ENCODE peak calls at places on chromosomes 7 and 10, in ten cellular contexts. Q is OCI-LY7, M is right lobe of liver, T is mucosa of descending colon, E is tibial artery, A is heart right ventricle, V is right atrium auricular region, Y is uterus, J is PC-3, P is left ventricle myocardium inferior. B is an unnamed sample.

GRCh38 chr7:125599387-125599786 is 669.8 kb upstream of the POT1 start:
- DNase-seq in Q (no peak), M (no peak), T (no peak), E (no peak), A (no peak), V (no peak), Y (no peak), J (no peak), P (no peak), B (no peak)

GRCh38 chr10:72334832-72335393 is 19.8 kb downstream of the DNAJB12 start:
- DNase-seq in Q (peak; percentile 89), M (peak; percentile 92), T (peak; percentile 73), E (peak; percentile 98), A (peak; percentile 79), V (peak; percentile 94), Y (peak; percentile 91), J (no peak), P (peak; percentile 80), B (peak; percentile 96)

GRCh38 chr7:39882148-39882784 is 67.8 kb upstream of the CDK13 start:
- DNase-seq in Q (no peak), M (no peak), T (peak; percentile 2), E (no peak), A (no peak), V (no peak), Y (no peak), J (no peak), P (no peak), B (no peak)

GRCh38 chr10:31864834-31865518 is 63.7 kb downstream of the ARHGAP12 start:
- DNase-seq in Q (no peak), M (no peak), T (no peak), E (no peak), A (no peak), V (no peak), Y (no peak), J (peak; percentile 38), P (no peak), B (no peak)

GRCh38 chr10:58642283-58642682 is 129.6 kb downstream of the BICC1 start:
- DNase-seq in Q (no peak), M (no peak), T (no peak), E (no peak), A (no peak), V (no peak), Y (no peak), J (peak; percentile 45), P (no peak), B (no peak)

GRCh38 chr10:17655567-17656146 is 11.7 kb downstream of the STAM start:
- DNase-seq in Q (no peak), M (no peak), T (no peak), E (no peak), A (no peak), V (no peak), Y (no peak), J (no peak), P (no peak), B (no peak)

GRCh38 chr7:114922151-114922651 is 307 bp downstream of the MDFIC start:
- DNase-seq in Q (no peak), M (peak; percentile 75), T (peak; percentile 41), E (peak; percentile 71), A (peak; percentile 32), V (peak; percentile 60), Y (peak; percentile 72), J (peak; percentile 45), P (peak; percentile 64), B (peak; percentile 58)

GRCh38 chr10:75197066-75197465 is 13.5 kb upstream of the VDAC2 start:
- DNase-seq in Q (no peak), M (no peak), T (no peak), E (peak; percentile 28), A (no peak), V (peak; percentile 40), Y (no peak), J (no peak), P (no peak), B (no peak)

GRCh38 chr10:33190406-33190805 is 144.1 kb downstream of the NRP1 start:
- DNase-seq in Q (no peak), M (no peak), T (no peak), E (no peak), A (no peak), V (no peak), Y (no peak), J (no peak), P (no peak), B (no peak)

DNA sequence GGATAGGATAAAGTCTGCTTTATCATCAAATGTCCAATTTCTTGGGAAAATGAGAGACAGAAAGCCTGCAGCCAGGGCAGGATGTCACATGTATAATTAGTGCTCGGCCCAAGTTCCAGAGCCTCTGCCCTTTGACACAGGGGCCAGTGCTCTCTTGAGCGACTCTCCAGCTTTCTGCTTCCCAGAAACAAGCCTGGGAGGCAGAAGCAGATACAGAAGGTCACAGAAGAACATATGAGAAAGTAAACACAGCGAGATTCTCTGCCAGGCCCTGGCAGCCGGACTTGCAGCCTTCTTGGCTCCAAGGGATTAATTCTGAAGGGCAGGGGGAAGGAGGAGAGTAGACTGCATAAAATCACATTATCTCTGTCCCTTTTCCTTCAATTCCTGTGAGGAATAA is 536.7 kb downstream of the TNS3 start:
- DNase-seq in Q (no peak), M (peak; percentile 56), T (peak; percentile 9), E (peak; percentile 73), A (peak; percentile 63), V (no peak), Y (peak; percentile 27), J (no peak), P (peak; percentile 64), B (peak; percentile 53)
- H3K4me1 ChIP-seq in Q (no peaks in the 10 kb centered on the region), M (peaks cover 13% of the 10 kb centered on the region), T (no peaks in the 10 kb centered on the region), E (no peaks in the 10 kb centered on the region), A (peaks cover 64% of the 10 kb centered on the region), V (peaks cover 43% of the 10 kb centered on the region), Y (peaks cover 15% of the 10 kb centered on the region), J (no peaks in the 10 kb centered on the region), P (peaks cover 52% of the 10 kb centered on the region), B (peaks cover 12% of the 10 kb centered on the region)

GRCh38 chr10:78798976-78799730 is 269.6 kb upstream of the ZMIZ1 start:
- DNase-seq in Q (no peak), M (no peak), T (no peak), E (no peak), A (no peak), V (no peak), Y (no peak), J (peak; percentile 75), P (no peak), B (no peak)

GRCh38 chr10:78802866-78803265 is 265.9 kb upstream of the ZMIZ1 start:
- DNase-seq in Q (no peak), M (no peak), T (peak; percentile 33), E (peak; percentile 77), A (peak; percentile 58), V (peak; percentile 82), Y (peak; percentile 74), J (peak; percentile 99), P (peak; percentile 74), B (peak; percentile 71)

GRCh38 chr10:78803710-78804109 is 265.1 kb upstream of the ZMIZ1 start:
- DNase-seq in Q (no peak), M (no peak), T (no peak), E (no peak), A (no peak), V (no peak), Y (no peak), J (no peak), P (no peak), B (no peak)

GRCh38 chr10:78802406-78802805 is 266.4 kb upstream of the ZMIZ1 start:
- DNase-seq in Q (no peak), M (no peak), T (no peak), E (no peak), A (no peak), V (no peak), Y (no peak), J (no peak), P (no peak), B (no peak)

DNA sequence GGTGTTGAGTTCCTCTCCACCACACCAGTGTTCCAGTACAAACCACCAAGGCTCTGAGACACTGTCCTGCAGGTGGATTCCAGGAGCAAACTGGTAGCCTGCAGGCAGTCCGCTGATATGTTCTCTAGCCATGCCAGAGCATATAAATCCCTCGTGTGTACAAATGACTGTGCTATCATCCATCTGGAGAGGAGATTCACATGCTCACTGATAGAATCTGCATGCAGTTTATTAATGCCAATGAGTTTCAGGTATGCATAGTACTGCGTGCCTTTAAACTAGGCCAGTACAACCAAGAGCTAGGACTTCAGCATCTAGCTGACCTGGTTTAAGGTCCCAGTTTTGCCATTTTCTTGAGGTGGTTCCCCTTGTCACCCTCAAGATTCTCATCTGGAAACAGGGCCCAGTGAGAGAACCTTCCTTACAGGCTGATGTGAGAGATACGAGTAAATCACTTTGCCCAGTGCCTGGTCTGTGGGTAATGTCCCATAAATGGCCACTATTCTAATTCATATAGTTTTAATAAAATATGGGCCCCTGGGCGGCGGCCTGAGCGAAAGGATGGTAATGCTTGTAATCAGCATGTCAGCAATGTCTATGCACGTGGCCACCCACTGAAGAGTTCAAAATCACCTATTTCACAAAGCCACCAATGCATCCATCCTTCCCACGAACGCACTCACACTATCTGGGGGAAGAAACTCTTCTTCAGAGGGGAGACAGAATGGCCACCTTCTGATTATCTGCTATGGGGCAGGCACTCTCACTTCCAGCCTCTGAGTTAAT is 268.0 kb upstream of the ZMIZ1 start:
- DNase-seq in Q (no peak), M (no peak), T (no peak), E (no peak), A (no peak), V (no peak), Y (no peak), J (no peak), P (no peak), B (no peak)
- H3K4me1 ChIP-seq in Q (no peaks in the 10 kb centered on the region), M (no peaks in the 10 kb centered on the region), T (peaks cover 9% of the 10 kb centered on the region), E (no peaks in the 10 kb centered on the region), A (peaks cover 39% of the 10 kb centered on the region), V (peaks cover 41% of the 10 kb centered on the region), Y (peaks cover 24% of the 10 kb centered on the region), J (peaks cover 40% of the 10 kb centered on the region), P (peaks cover 44% of the 10 kb centered on the region), B (peaks cover 26% of the 10 kb centered on the region)

GRCh38 chr10:79095316-79095715 is 26.6 kb downstream of the ZMIZ1 start:
- DNase-seq in Q (no peak), M (no peak), T (no peak), E (no peak), A (no peak), V (no peak), Y (no peak), J (no peak), P (no peak), B (no peak)
- H3K4me1 ChIP-seq in Q (peaks cover 94% of the 10 kb centered on the region), M (peaks cover 62% of the 10 kb centered on the region), T (peaks cover 81% of the 10 kb centered on the region), E (no peaks in the 10 kb centered on the region), A (peaks cover 98% of the 10 kb centered on the region), V (peaks cover 100% of the 10 kb centered on the region), Y (peaks cover 42% of the 10 kb centered on the region), J (peaks cover 20% of the 10 kb centered on the region), P (peaks cover 99% of the 10 kb centered on the region), B (peaks cover 54% of the 10 kb centered on the region)

DNA sequence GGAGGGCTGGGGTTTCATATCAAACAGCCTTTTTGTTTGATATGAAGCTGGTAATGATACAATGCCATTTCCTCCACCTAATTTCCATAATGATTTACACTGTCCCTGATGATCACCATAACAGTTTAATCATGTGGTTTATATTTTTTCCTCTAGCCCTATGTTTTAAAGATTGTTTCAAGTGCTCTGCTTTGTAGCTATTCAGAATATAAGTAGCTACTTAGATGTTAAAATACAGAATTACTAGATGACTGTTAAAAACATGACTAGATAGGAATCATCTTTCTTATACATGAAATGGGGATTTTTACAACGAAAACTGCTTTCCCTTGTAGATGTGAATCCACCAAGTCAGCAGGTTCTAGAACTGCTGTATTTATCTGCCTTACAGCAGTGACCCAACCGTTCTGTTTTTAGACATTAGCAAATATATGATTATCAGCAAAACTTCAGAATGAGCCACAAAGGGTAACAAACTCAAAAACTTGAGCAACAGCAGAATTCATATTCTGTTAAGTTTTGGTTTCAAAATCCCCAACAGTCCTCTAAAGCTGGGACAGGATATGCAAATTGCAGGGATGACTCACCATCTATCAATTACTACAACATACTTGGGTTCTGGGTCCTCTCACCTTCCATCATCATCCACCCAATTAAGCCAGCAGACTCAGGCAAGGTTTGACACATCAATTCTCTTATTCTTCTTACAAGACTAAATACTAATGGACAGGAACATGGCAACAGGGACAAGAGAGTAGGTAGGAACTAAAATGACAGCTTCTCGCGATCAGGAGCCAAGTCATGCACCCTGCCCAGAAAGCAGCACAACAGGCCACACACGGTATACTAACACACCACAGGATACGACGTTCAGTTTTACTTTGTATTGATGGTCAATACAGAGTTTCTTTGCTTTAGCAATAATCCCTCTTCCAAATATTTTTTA is 83.9 kb downstream of the PIP4K2A start:
- DNase-seq in Q (peak; percentile 41), M (no peak), T (peak; percentile 23), E (no peak), A (no peak), V (no peak), Y (no peak), J (no peak), P (no peak), B (no peak)
- H3K4me1 ChIP-seq in Q (peaks cover 24% of the 10 kb centered on the region), M (peaks cover 25% of the 10 kb centered on the region), T (no peaks in the 10 kb centered on the region), E (no peaks in the 10 kb centered on the region), A (peaks cover 28% of the 10 kb centered on the region), V (peaks cover 23% of the 10 kb centered on the region), Y (no peaks in the 10 kb centered on the region), J (peaks cover 56% of the 10 kb centered on the region), P (peaks cover 46% of the 10 kb centered on the region), B (peaks cover 4% of the 10 kb centered on the region)